ENCODE peak calls at places on chromosomes 1 and 21, in five cellular contexts. I is A673; K is IMR-90; S is CD8-positive, alpha-beta T cell; P is ovary. V is an unnamed sample.

GRCh38 chr1:45730075-45730779 is 20.2 kb downstream of the IPP start:
- DNase-seq in S (no peak), P (no peak), K (no peak), I (no peak), V (no peak)

GRCh38 chr1:57683037-57683928 is 259.4 kb upstream of the DAB1 start:
- DNase-seq in I (no peak), K (no peak), P (no peak), S (no peak), V (no peak)

GRCh38 chr1:3645666-3646355 is 4.1 kb downstream of the WRAP73 start:
- DNase-seq in I (no peak), K (no peak), S (no peak), P (no peak), V (no peak)

GRCh38 chr1:234958066-234958701 is 170.5 kb downstream of the TOMM20 start:
- DNase-seq in S (no peak), P (no peak), I (no peak), K (no peak), V (no peak)

GRCh38 chr21:38159355-38159754 is 97.4 kb upstream of the KCNJ15 start:
- DNase-seq in I (peak), S (peak), P (peak), K (peak), V (peak)

GRCh38 chr1:200037904-200038644 is 10.6 kb downstream of the NR5A2 start:
- DNase-seq in K (no peak), I (no peak), P (no peak), S (no peak), V (no peak)

GRCh38 chr1:180952657-180953013 is 39.9 kb downstream of the KIAA1614 start:
- DNase-seq in I (no peak), S (no peak), K (no peak), P (no peak), V (no peak)

GRCh38 chr1:226915672-226915995 is 24.5 kb upstream of the COQ8A start:
- DNase-seq in I (no peak), S (no peak), P (no peak), K (no peak), V (no peak)

GRCh38 chr21:34933609-34934345 is 115.3 kb downstream of the RUNX1 start:
- DNase-seq in P (no peak), I (no peak), S (no peak), K (no peak), V (no peak)

GRCh38 chr1:18632711-18633427 is 2.2 kb downstream of the PAX7 start:
- DNase-seq in P (no peak), K (no peak), I (peak), S (no peak), V (no peak)

GRCh38 chr1:183424691-183425090 is 6.5 kb upstream of the NMNAT2 start:
- DNase-seq in K (no peak), S (no peak), I (no peak), P (no peak), V (no peak)

GRCh38 chr1:204274441-204274840 is 60.7 kb upstream of the GOLT1A start:
- DNase-seq in I (no peak), P (no peak), S (no peak), K (peak), V (peak)

GRCh38 chr21:45224189-45224938 is 63.3 kb downstream of the POFUT2 start:
- DNase-seq in K (peak), S (peak), P (no peak), I (peak), V (peak)

GRCh38 chr1:85148524-85149250 is 52.1 kb downstream of the SYDE2 start:
- DNase-seq in K (peak), I (peak), S (no peak), P (no peak), V (peak)

GRCh38 chr1:225882699-225883615 is 777 bp upstream of the TMEM63A start:
- DNase-seq in K (peak), P (peak), S (peak), I (peak), V (peak)

GRCh38 chr1:145804235-145805045 is 19.5 kb downstream of the RNF115 start:
- DNase-seq in S (no peak), P (no peak), I (no peak), K (no peak), V (no peak)

GRCh38 chr1:65264197-65264929 is 45.0 kb upstream of the DNAJC6 start:
- DNase-seq in P (no peak), K (peak), S (no peak), I (peak), V (peak)

GRCh38 chr1:115280073-115280472 is 58.0 kb downstream of the NGF start:
- DNase-seq in K (peak), S (no peak), P (no peak), I (peak), V (peak)
- H3K4me3 ChIP-seq in K (no peak), S (no peak), P (no peak), I (peak), V (peak)

DNA sequence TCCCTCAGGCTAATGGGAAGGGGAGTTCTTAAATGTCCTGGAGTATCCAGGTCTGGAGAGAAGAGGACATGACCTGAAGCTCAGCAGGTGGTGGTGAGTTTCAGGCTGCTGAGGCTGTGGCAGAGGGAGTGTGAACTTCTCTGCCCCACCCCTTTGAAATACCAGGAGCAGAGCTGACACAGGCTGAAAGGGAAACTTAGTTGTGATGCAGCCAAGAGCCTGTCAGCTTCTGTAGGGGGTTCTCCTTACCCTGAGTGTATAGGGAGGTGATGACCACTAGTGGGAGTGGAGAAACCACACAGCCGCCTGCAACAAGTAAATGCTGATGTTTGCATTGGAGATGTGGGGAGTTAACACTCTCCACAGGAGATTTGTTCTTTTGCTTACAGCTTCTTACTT is 152.3 kb downstream of the FCRL5 start:
- DNase-seq in I (no peak), S (no peak), P (no peak), K (no peak), V (peak)
- TF ChIP-seq CTCF in I (no peak), S (no peak), P (no peak), K (no peak), V (no peak)

DNA sequence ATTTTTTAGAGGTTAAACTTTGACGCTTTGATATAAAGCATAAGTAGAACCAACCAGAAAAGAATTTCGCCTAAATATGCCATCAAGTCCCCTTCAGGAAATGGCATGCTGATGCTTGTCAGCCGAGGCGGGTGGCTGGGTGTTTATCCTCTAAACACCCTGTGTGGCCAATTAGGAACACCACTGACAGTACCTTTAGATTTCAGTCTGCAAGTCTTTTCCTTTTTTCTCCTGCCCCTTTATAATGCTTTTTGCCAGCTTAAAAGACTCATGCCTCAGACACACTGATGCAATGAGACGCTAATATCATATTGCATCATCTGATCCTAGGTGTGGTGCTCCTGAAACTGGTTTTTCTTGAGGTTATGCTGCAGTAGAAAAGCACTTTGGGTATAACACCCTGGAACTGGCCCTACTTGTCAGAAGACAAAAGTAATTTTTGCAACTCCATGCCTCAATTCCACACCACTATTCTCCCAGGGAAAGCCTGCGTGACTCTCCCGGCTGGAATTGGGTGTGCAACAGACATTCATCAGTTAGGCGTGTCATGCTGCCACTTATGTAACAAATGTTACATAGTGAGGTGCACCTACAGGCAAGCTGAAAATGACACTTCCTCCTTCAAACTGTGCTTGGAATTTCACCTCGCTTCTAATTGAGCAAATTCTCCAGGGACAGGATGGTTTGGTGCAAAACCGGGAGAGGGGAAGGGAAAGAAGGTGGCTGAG is 2.0 kb upstream of the RCC2 start:
- DNase-seq in S (no peak), P (no peak), I (peak), K (peak), V (peak)
- H3K4me3 ChIP-seq in S (no peak), P (no peak), I (peak), K (no peak), V (no peak)

DNA sequence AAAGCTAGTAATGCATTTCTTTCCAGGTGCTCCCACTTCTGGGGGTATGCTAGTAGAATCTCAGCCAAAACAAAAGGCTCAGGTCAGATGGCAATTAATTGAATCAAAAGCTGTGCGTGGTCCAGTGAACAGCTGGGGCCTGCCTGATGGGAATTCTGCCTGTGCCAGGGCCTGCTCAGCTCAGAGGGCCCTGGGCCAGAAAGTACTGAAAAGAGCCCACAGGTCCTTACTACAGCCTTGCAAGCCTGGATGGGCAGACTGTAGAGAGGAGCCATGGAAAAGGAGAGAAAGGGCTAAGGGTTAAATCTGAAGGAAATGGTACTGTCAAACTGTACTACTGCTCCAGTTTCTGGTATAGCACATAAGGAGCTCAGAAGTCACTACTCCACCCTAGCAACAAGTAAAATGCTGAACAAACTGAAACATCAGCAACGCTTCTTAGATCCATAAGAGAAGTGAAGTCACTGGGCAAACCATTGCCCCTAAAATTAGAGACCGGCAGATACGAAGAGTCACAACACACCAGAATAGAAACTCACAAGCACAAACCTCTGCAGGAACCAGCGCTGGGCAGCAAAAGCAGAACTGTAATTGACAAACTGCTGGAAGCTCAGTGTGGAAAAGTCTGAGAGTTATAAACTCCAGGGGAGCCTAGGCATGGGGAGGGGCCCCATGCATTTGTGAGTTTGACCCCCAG is 121.1 kb upstream of the SYT6 start:
- DNase-seq in K (no peak), I (no peak), S (no peak), P (no peak), V (no peak)
- TF ChIP-seq CTCF in K (no peak), I (no peak), S (no peak), P (no peak), V (no peak)

GRCh38 chr1:9890224-9890731 is 19.8 kb downstream of the CTNNBIP1 start:
- DNase-seq in P (peak), I (peak), K (peak), S (no peak), V (peak)
- H3K4me3 ChIP-seq in P (no peak), I (no peak), K (no peak), S (no peak), V (no peak)

DNA sequence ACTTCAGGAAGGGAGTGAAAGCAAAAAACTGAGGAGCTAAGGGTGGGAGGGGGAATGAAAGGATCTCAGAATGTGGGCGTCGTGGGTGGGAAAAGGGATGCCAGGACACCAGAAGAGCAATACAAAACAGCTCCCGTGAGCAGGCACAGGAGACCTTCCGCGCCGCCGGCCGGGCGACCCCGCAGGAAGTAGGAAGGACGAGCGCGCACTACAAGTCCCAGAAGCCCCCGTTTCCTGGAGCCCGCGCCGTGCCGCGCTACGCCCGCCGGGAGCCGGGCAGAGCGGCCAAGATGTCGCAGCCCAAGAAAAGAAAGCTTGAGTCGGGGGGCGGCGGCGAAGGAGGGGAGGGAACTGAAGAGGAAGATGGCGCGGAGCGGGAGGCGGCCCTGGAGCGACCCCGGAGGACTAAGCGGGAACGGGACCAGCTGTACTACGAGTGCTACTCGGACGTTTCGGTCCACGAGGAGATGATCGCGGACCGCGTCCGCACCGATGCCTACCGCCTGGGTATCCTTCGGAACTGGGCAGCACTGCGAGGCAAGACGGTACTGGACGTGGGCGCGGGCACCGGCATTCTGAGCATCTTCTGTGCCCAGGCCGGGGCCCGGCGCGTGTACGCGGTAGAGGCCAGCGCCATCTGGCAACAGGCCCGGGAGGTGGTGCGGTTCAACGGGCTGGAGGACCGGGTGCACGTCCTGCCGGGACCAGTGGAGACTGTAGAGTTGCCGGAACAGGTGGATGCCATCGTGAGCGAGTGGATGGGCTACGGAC is at the start of gene PRMT6:
- DNase-seq in I (peak), S (peak), P (peak), K (peak), V (peak)
- TF ChIP-seq CTCF in I (no peak), S (no peak), P (no peak), K (peak), V (peak)

DNA sequence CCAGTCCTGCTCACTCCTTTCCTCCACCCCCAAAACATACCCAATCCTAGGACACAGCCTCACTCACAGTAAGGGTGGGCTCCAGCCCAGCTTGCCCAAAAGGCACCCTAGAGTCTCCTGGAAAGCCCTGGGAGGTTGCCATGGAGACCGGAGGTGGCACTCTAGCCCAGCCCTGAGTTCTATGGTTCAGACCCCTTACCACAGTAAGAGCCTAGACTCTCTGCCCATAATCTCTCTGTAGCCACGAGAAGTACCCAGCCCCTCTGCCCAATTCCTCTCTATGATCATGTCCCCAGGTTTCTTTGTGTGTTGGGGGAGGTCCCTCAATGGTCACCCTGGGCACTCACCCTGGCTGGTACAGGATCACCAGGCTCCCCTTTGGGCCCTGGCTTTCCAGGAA is 14.4 kb downstream of the COL16A1 start:
- DNase-seq in P (no peak), K (no peak), S (no peak), I (no peak), V (no peak)
- H3K4me3 ChIP-seq in P (no peak), K (no peak), S (no peak), I (no peak), V (no peak)

DNA sequence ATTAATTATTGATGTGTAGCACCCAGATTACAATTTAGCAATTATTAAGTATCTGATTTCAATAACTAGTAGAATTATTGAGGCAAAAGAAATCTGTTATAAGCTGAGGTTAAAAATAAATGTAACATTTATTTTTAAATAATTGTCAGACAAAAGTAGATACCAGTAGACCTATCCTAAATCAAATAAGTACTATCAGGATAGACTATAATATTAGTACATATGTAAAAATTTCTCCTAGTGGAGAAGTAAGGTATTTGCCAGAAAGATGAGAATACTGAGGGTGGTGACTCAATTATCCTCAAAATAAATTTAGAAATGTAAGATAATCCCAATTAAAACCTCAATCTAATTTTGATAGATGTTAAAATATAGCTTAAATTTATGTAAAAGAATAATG is 377.8 kb upstream of the CHRM3 start:
- DNase-seq in S (no peak), K (no peak), P (no peak), I (no peak), V (no peak)
- TF ChIP-seq CTCF in S (no peak), K (no peak), P (no peak), I (no peak), V (no peak)

DNA sequence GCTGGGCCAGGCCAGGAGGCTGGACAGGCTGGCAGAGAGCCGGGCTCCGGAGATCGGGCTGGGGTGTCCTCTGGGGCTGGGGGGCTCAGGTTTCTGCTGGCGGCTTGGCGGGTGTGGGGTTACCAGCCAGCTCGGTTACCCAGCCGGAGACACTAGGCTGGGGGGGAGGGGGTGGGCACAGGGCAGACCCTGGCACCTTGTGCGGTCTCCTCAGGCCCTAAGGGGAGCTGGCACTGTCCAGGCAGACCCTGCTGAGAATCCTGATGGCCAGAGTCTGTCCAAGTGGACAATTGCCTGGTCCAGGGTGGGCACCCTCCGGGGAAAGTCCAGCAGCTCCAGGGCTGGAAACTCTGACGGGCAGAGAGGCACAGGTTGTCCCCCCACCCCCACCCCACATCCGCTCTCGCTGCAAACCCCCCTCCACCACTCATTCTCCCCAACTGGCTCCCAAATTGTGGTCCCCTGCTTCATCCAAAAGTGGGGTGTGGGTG is 6.7 kb downstream of the ZBTB7B start:
- DNase-seq in K (no peak), P (no peak), S (no peak), I (no peak), V (no peak)
- H3K4me3 ChIP-seq in K (no peak), P (no peak), S (no peak), I (no peak), V (no peak)

V was measured in fibroblast of the aortic adventitia.